ENCODE peak calls at places on chromosomes 3 and 15, in ten cellular contexts. Z is fibroblast of lung; N is body of pancreas; F is transverse colon; O is T-helper 17 cell; P is CD8-positive, alpha-beta memory T cell; V is tibial artery; Q is ovary; L is tibial nerve; A is H1. M is an unnamed sample.

GRCh38 chr3:190001426-190001825 is 119.3 kb downstream of the P3H2 start:
- DNase-seq in Z (peak; percentile 20), N (no peak), F (no peak), O (no peak), P (no peak), V (no peak), Q (no peak), L (no peak), A (no peak), M (no peak)

GRCh38 chr3:175316799-175317198 is 457.7 kb downstream of the NAALADL2 start:
- DNase-seq in Z (no peak), N (no peak), F (no peak), O (no peak), P (no peak), V (no peak), Q (no peak), L (no peak), A (no peak), M (no peak)

GRCh38 chr3:28765194-28765593 is 416.6 kb upstream of the AZI2 start:
- DNase-seq in Z (no peak), N (no peak), F (no peak), O (no peak), P (no peak), V (no peak), Q (no peak), L (no peak), A (no peak), M (no peak)

GRCh38 chr3:157030712-157031111 is 129.2 kb downstream of the CCNL1 start:
- DNase-seq in Z (peak; percentile 29), N (no peak), F (no peak), O (no peak), P (no peak), V (no peak), Q (no peak), L (no peak), A (no peak), M (no peak)

GRCh38 chr15:92915766-92916435 is 15.8 kb downstream of the CHD2 start:
- DNase-seq in Z (peak; percentile 90), N (no peak), F (no peak), O (no peak), P (no peak), V (no peak), Q (no peak), L (no peak), A (no peak), M (no peak)

GRCh38 chr15:82986442-82986780 is 401 bp downstream of the RAMAC start:
- DNase-seq in Z (no peak), N (no peak), F (no peak), O (no peak), P (no peak), V (no peak), Q (no peak), L (no peak), A (no peak), M (no peak)

GRCh38 chr3:98557324-98558010 is 25.7 kb downstream of the GPR15 start:
- DNase-seq in Z (peak; percentile 30), N (no peak), F (no peak), O (no peak), P (no peak), V (no peak), Q (no peak), L (no peak), A (no peak), M (no peak)

GRCh38 chr3:186902154-186902553 is 28.2 kb upstream of the ST6GAL1 start:
- DNase-seq in Z (peak; percentile 56), N (no peak), F (no peak), O (no peak), P (no peak), V (no peak), Q (no peak), L (no peak), A (no peak), M (no peak)

GRCh38 chr15:48627260-48627969 is 18.1 kb downstream of the FBN1 start:
- DNase-seq in Z (peak; percentile 83), N (no peak), F (no peak), O (no peak), P (no peak), V (no peak), Q (no peak), L (no peak), A (no peak), M (no peak)

GRCh38 chr15:94119923-94120775 is 111.2 kb upstream of the MCTP2 start:
- DNase-seq in Z (peak; percentile 80), N (peak; percentile 86), F (peak; percentile 56), O (no peak), P (peak; percentile 53), V (peak; percentile 72), Q (peak; percentile 60), L (peak; percentile 29), A (peak; percentile 23), M (peak; percentile 71)

GRCh38 chr3:109356442-109357155 is 19.3 kb upstream of the DPPA4 start:
- DNase-seq in Z (no peak), N (no peak), F (no peak), O (no peak), P (no peak), V (no peak), Q (no peak), L (no peak), A (peak; percentile 21), M (no peak)

GRCh38 chr15:31598620-31599019 is 272.0 kb downstream of the KLF13 start:
- DNase-seq in Z (peak; percentile 15), N (no peak), F (peak; percentile 37), O (no peak), P (no peak), V (no peak), Q (no peak), L (no peak), A (peak; percentile 50), M (no peak)

GRCh38 chr3:61589856-61590255 is 28.5 kb downstream of the PTPRG start:
- DNase-seq in Z (peak; percentile 68), N (no peak), F (no peak), O (no peak), P (no peak), V (no peak), Q (no peak), L (no peak), A (no peak), M (no peak)

GRCh38 chr15:89555768-89556167 is 19.5 kb upstream of the TICRR start:
- DNase-seq in Z (no peak), N (no peak), F (no peak), O (no peak), P (no peak), V (no peak), Q (no peak), L (no peak), A (no peak), M (no peak)

GRCh38 chr3:185225523-185225922 is 28.3 kb downstream of the EHHADH start:
- DNase-seq in Z (peak; percentile 89), N (no peak), F (no peak), O (no peak), P (no peak), V (no peak), Q (no peak), L (no peak), A (no peak), M (no peak)

GRCh38 chr3:7585052-7585451 is 724.1 kb downstream of the GRM7 start:
- DNase-seq in Z (no peak), N (no peak), F (no peak), O (no peak), P (no peak), V (no peak), Q (no peak), L (no peak), A (no peak), M (no peak)
- H3K9me3 ChIP-seq in Z (no peaks in the 10 kb centered on the region), N (no peaks in the 10 kb centered on the region), F (no peaks in the 10 kb centered on the region), O (no peaks in the 10 kb centered on the region), P (no peaks in the 10 kb centered on the region), V (no peaks in the 10 kb centered on the region), Q (no peaks in the 10 kb centered on the region), L (no peaks in the 10 kb centered on the region), A (no peaks in the 10 kb centered on the region), M (no peaks in the 10 kb centered on the region)

DNA sequence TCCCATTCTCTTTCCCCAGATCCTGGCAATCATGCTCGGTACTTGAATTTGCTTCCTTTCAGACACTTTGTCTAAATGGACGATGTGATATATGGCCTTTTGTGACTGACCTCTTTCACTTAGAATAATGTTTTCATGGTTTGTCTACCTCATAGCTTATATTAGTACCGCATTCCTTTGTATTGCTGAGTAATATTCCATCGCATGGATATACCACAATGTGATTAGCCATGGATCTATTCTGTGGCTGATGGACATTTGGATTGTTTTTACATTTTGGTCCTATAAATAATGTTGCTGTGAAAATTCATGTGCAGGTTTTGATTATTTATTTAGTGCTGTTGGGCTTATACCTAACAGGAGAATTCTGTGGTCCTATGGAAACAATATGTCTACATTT is 458.6 kb downstream of the GABRG3 start:
- DNase-seq in Z (no peak), N (no peak), F (no peak), O (no peak), P (no peak), V (no peak), Q (no peak), L (no peak), A (no peak), M (no peak)
- H3K9me3 ChIP-seq in Z (no peaks in the 10 kb centered on the region), N (no peaks in the 10 kb centered on the region), F (peaks cover 10% of the 10 kb centered on the region), O (no peaks in the 10 kb centered on the region), P (no peaks in the 10 kb centered on the region), V (no peaks in the 10 kb centered on the region), Q (no peaks in the 10 kb centered on the region), L (no peaks in the 10 kb centered on the region), A (peaks cover 10% of the 10 kb centered on the region), M (peaks cover 7% of the 10 kb centered on the region)

DNA sequence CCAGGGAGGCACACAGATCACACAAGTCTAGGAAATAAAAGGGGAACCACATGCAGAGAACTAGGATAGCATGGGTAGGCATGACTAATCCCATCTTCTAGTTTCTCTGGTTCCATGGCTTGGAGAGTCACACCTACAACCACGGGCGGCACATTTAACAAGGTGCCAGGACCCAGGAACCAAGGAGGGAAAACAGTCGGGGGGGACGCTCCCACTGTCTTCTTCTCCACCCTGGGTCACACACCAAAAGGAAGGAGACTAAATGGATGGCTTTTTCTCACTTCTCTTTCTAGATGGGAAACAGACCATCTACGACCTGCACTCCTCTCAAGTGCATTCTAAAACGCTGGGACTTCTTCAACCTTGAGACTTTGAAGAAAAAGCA is 4.6 kb upstream of the SMCO1 start:
- DNase-seq in Z (no peak), N (no peak), F (no peak), O (no peak), P (no peak), V (no peak), Q (no peak), L (no peak), A (no peak), M (no peak)
- H3K9me3 ChIP-seq in Z (no peaks in the 10 kb centered on the region), N (peaks cover 27% of the 10 kb centered on the region), F (peaks cover 28% of the 10 kb centered on the region), O (peaks cover 8% of the 10 kb centered on the region), P (peaks cover 25% of the 10 kb centered on the region), V (peaks cover 3% of the 10 kb centered on the region), Q (peaks cover 13% of the 10 kb centered on the region), L (no peaks in the 10 kb centered on the region), A (peaks cover 47% of the 10 kb centered on the region), M (peaks cover 27% of the 10 kb centered on the region)

DNA sequence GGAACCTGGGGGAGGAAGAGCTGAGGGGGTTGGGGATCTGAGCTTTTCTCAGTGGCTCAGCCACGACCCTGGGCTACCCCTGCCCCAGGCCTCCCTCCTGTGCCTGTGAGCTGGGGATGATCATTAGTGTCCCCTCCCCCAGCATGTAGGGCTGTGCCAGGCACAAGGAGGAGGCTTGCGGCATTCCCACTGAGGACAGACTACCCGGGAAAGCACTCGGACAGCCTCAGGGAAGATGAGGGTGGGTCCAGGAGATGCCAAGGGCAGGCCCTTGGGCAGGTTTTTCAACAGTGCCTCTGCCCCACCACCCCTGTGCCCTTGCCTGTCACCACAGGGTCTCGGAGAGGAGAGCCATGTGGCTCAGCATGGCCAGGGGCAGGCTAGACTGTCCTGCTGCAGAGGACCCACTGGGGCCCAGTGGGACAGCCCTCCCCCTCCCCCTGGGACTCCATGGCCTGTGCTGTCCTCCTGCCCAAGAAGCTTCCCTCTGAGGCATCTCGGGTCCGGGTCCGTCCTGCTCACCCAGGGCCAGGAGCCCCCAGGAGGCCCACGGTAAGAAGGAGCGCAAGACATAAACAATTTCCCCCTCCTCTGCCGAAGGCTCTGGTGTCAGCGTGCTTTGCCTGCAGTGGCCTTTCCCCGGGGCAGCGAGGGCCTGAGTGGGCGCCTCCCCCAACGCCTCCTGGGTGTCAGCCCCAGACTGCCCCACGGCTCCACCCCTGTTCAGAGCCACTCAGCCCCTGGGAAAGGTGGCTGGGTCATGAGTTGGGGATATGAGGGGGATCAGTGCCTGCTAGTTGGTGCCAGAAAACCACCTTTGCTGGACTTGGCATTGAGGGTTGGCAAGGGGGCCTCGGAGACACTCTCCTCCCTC is 192.5 kb downstream of the GOLGA6L6 start:
- DNase-seq in Z (no peak), N (no peak), F (no peak), O (no peak), P (no peak), V (peak; percentile 69), Q (peak; percentile 38), L (no peak), A (no peak), M (no peak)
- H3K9me3 ChIP-seq in Z (peaks cover 25% of the 10 kb centered on the region), N (no peaks in the 10 kb centered on the region), F (peaks cover 15% of the 10 kb centered on the region), O (no peaks in the 10 kb centered on the region), P (no peaks in the 10 kb centered on the region), V (no peaks in the 10 kb centered on the region), Q (no peaks in the 10 kb centered on the region), L (no peaks in the 10 kb centered on the region), A (peaks cover 54% of the 10 kb centered on the region), M (peaks cover 11% of the 10 kb centered on the region)